ENCODE peak calls at places on chromosomes 6 and 20, in five cellular contexts. One of them, this sample, is unnamed.

GRCh38 chr20:57222631-57222950 is 43.9 kb downstream of the BMP7 start:
- DNase-seq in endothelial cell of umbilical vein: no peak
- DNase-seq in spleen: no peak
- DNase-seq in upper lobe of left lung: no peak
- DNase-seq in prostate gland: no peak
- DNase-seq in this sample: no peak

GRCh38 chr6:100230976-100231316 is 233.8 kb downstream of the SIM1 start:
- DNase-seq in endothelial cell of umbilical vein: peak
- DNase-seq in spleen: no peak
- DNase-seq in upper lobe of left lung: no peak
- DNase-seq in prostate gland: no peak
- DNase-seq in this sample: no peak

GRCh38 chr20:313948-314347 is 11.4 kb upstream of the SOX12 start:
- DNase-seq in endothelial cell of umbilical vein: peak
- DNase-seq in spleen: no peak
- DNase-seq in upper lobe of left lung: no peak
- DNase-seq in prostate gland: no peak
- DNase-seq in this sample: no peak

GRCh38 chr20:58277578-58278344 is 31.8 kb upstream of the RAB22A start:
- DNase-seq in endothelial cell of umbilical vein: no peak
- DNase-seq in spleen: no peak
- DNase-seq in upper lobe of left lung: no peak
- DNase-seq in prostate gland: no peak
- DNase-seq in this sample: no peak

GRCh38 chr6:2632943-2633584 is 117.7 kb downstream of the MYLK4 start:
- DNase-seq in endothelial cell of umbilical vein: no peak
- DNase-seq in spleen: no peak
- DNase-seq in upper lobe of left lung: no peak
- DNase-seq in prostate gland: no peak
- DNase-seq in this sample: no peak

GRCh38 chr6:108874470-108875160 is 26.4 kb downstream of the ARMC2 start:
- DNase-seq in endothelial cell of umbilical vein: peak
- DNase-seq in spleen: no peak
- DNase-seq in upper lobe of left lung: peak
- DNase-seq in prostate gland: no peak
- DNase-seq in this sample: no peak

GRCh38 chr20:37498066-37498702 is 22.9 kb upstream of the NNAT start:
- DNase-seq in endothelial cell of umbilical vein: no peak
- DNase-seq in spleen: no peak
- DNase-seq in upper lobe of left lung: no peak
- DNase-seq in prostate gland: no peak
- DNase-seq in this sample: no peak

GRCh38 chr20:18256440-18257090 is 31.8 kb upstream of the ZNF133 start:
- DNase-seq in endothelial cell of umbilical vein: no peak
- DNase-seq in spleen: no peak
- DNase-seq in upper lobe of left lung: no peak
- DNase-seq in prostate gland: no peak
- DNase-seq in this sample: no peak

GRCh38 chr6:45966340-45966739 is 49.3 kb downstream of the CLIC5 start:
- DNase-seq in endothelial cell of umbilical vein: no peak
- DNase-seq in spleen: no peak
- DNase-seq in upper lobe of left lung: no peak
- DNase-seq in prostate gland: no peak
- DNase-seq in this sample: no peak

GRCh38 chr6:31510007-31510406 is 12.1 kb downstream of the MICB start:
- DNase-seq in endothelial cell of umbilical vein: no peak
- DNase-seq in spleen: no peak
- DNase-seq in upper lobe of left lung: no peak
- DNase-seq in prostate gland: no peak
- DNase-seq in this sample: no peak

GRCh38 chr6:128138694-128139093 is 237.8 kb upstream of the THEMIS start:
- DNase-seq in endothelial cell of umbilical vein: no peak
- DNase-seq in spleen: no peak
- DNase-seq in upper lobe of left lung: no peak
- DNase-seq in prostate gland: no peak
- DNase-seq in this sample: no peak
- TF ChIP-seq POLR2AphosphoS5 in endothelial cell of umbilical vein: no peak
- TF ChIP-seq POLR2AphosphoS5 in spleen: no peak
- TF ChIP-seq POLR2AphosphoS5 in upper lobe of left lung: no peak
- TF ChIP-seq POLR2AphosphoS5 in prostate gland: no peak
- TF ChIP-seq POLR2AphosphoS5 in this sample: no peak

DNA sequence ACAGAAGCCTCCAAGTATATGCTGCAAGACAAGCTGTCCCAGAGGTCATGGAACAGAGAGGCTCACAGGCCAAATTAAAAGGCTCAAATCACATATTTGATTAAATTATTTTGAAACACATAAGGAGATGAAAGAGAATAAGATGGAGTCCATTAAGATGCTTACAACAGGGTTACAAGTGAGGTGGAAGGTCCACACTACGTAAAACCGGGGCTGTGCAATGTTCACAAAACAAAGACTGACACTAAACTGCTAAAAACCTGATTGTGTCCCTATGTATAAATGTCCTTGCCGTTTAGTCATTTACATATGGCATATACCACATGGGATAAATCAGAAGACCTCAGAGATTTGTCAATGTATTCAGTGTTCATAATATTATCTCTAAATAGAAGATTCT is 51.7 kb upstream of the RIPOR2 start:
- DNase-seq in endothelial cell of umbilical vein: no peak
- DNase-seq in spleen: no peak
- DNase-seq in upper lobe of left lung: no peak
- DNase-seq in prostate gland: no peak
- DNase-seq in this sample: no peak
- H3K27ac ChIP-seq in endothelial cell of umbilical vein: no peak
- H3K27ac ChIP-seq in spleen: no peak
- H3K27ac ChIP-seq in upper lobe of left lung: no peak
- H3K27ac ChIP-seq in prostate gland: no peak
- H3K27ac ChIP-seq in this sample: no peak

GRCh38 chr6:47772993-47773392 is 8.8 kb upstream of the OPN5 start:
- DNase-seq in endothelial cell of umbilical vein: no peak
- DNase-seq in spleen: no peak
- DNase-seq in upper lobe of left lung: no peak
- DNase-seq in prostate gland: no peak
- DNase-seq in this sample: no peak

GRCh38 chr6:47769951-47770350 is 11.9 kb upstream of the OPN5 start:
- DNase-seq in endothelial cell of umbilical vein: no peak
- DNase-seq in spleen: no peak
- DNase-seq in upper lobe of left lung: no peak
- DNase-seq in prostate gland: no peak
- DNase-seq in this sample: no peak

GRCh38 chr6:47766445-47766844 is 15.4 kb upstream of the OPN5 start:
- DNase-seq in endothelial cell of umbilical vein: no peak
- DNase-seq in spleen: no peak
- DNase-seq in upper lobe of left lung: no peak
- DNase-seq in prostate gland: no peak
- DNase-seq in this sample: no peak

GRCh38 chr6:47767102-47767501 is 14.7 kb upstream of the OPN5 start:
- DNase-seq in endothelial cell of umbilical vein: no peak
- DNase-seq in spleen: no peak
- DNase-seq in upper lobe of left lung: no peak
- DNase-seq in prostate gland: no peak
- DNase-seq in this sample: no peak

GRCh38 chr6:47772359-47772758 is 9.5 kb upstream of the OPN5 start:
- DNase-seq in endothelial cell of umbilical vein: no peak
- DNase-seq in spleen: no peak
- DNase-seq in upper lobe of left lung: no peak
- DNase-seq in prostate gland: no peak
- DNase-seq in this sample: no peak
- TF ChIP-seq POLR2A in endothelial cell of umbilical vein: no peak
- TF ChIP-seq POLR2A in spleen: no peak
- TF ChIP-seq POLR2A in upper lobe of left lung: no peak
- TF ChIP-seq POLR2A in prostate gland: no peak
- TF ChIP-seq POLR2A in this sample: no peak

DNA sequence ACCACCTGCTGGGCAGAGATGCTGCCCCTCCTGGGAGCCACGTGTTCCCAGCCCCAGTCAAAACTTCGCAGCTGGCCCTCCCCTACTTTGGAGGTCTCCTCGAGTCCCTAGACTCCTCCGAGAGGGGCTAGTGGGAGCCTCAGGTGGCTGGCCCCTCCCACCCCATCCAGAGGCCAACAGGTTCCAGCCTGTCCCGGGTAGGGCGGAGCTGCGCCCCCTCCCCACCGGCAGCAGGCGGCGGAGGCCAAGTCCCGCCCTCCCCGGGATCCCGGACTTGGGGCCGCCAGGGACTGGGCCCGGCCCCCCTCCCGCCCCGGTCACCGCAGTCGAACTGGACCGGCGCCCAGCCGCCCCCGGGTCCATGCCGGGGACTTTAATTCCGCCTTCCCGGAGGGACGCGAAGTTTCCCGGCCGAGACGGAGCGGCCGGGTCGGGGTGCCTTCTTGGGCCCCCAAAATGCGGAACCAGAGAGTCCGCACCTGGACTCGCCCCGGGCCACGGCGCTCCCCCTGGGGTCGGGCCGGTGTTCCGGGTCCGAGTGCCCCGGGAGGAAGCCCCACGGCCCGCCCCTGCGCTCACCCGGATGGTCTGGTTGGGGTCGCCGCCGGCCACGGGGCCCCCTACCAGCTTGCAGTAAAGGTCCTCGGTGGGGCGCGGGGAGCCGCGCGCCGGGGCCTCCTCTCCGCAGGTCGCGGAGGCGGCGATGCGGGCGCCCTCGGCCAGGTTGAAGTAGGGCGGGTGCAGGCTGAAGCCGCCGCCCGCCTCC is 559 bp downstream of the LAMA5 start:
- DNase-seq in endothelial cell of umbilical vein: no peak
- DNase-seq in spleen: no peak
- DNase-seq in upper lobe of left lung: peak
- DNase-seq in prostate gland: peak
- DNase-seq in this sample: no peak
- TF ChIP-seq POLR2AphosphoS5 in endothelial cell of umbilical vein: no peak
- TF ChIP-seq POLR2AphosphoS5 in spleen: peak
- TF ChIP-seq POLR2AphosphoS5 in upper lobe of left lung: no peak
- TF ChIP-seq POLR2AphosphoS5 in prostate gland: peak
- TF ChIP-seq POLR2AphosphoS5 in this sample: no peak

GRCh38 chr6:15264412-15264811 is 18.5 kb downstream of the JARID2 start:
- DNase-seq in endothelial cell of umbilical vein: no peak
- DNase-seq in spleen: no peak
- DNase-seq in upper lobe of left lung: no peak
- DNase-seq in prostate gland: no peak
- DNase-seq in this sample: no peak
- H3K27ac ChIP-seq in endothelial cell of umbilical vein: no peak
- H3K27ac ChIP-seq in spleen: no peak
- H3K27ac ChIP-seq in upper lobe of left lung: no peak
- H3K27ac ChIP-seq in prostate gland: no peak
- H3K27ac ChIP-seq in this sample: no peak

GRCh38 chr6:32971581-32972352 is 3.4 kb downstream of the BRD2 start:
- DNase-seq in endothelial cell of umbilical vein: peak
- DNase-seq in spleen: peak
- DNase-seq in upper lobe of left lung: peak
- DNase-seq in prostate gland: peak
- DNase-seq in this sample: peak
- TF ChIP-seq POLR2A in endothelial cell of umbilical vein: peak
- TF ChIP-seq POLR2A in spleen: peak
- TF ChIP-seq POLR2A in upper lobe of left lung: peak
- TF ChIP-seq POLR2A in prostate gland: peak
- TF ChIP-seq POLR2A in this sample: peak

GRCh38 chr6:57307850-57308249 is 9.6 kb upstream of the PRIM2 start:
- DNase-seq in endothelial cell of umbilical vein: no peak
- DNase-seq in spleen: no peak
- DNase-seq in upper lobe of left lung: no peak
- DNase-seq in prostate gland: no peak
- DNase-seq in this sample: no peak

GRCh38 chr6:57303931-57304681 is 13.3 kb upstream of the PRIM2 start:
- DNase-seq in endothelial cell of umbilical vein: no peak
- DNase-seq in spleen: no peak
- DNase-seq in upper lobe of left lung: no peak
- DNase-seq in prostate gland: no peak
- DNase-seq in this sample: no peak

GRCh38 chr6:57306273-57306672 is 11.2 kb upstream of the PRIM2 start:
- DNase-seq in endothelial cell of umbilical vein: no peak
- DNase-seq in spleen: no peak
- DNase-seq in upper lobe of left lung: no peak
- DNase-seq in prostate gland: no peak
- DNase-seq in this sample: no peak

GRCh38 chr6:57305112-57305511 is 12.3 kb upstream of the PRIM2 start:
- DNase-seq in endothelial cell of umbilical vein: no peak
- DNase-seq in spleen: no peak
- DNase-seq in upper lobe of left lung: no peak
- DNase-seq in prostate gland: no peak
- DNase-seq in this sample: no peak

GRCh38 chr6:57305754-57306153 is 11.7 kb upstream of the PRIM2 start:
- DNase-seq in endothelial cell of umbilical vein: no peak
- DNase-seq in spleen: no peak
- DNase-seq in upper lobe of left lung: no peak
- DNase-seq in prostate gland: no peak
- DNase-seq in this sample: no peak
- TF ChIP-seq POLR2AphosphoS5 in endothelial cell of umbilical vein: no peak
- TF ChIP-seq POLR2AphosphoS5 in spleen: no peak
- TF ChIP-seq POLR2AphosphoS5 in upper lobe of left lung: no peak
- TF ChIP-seq POLR2AphosphoS5 in prostate gland: no peak
- TF ChIP-seq POLR2AphosphoS5 in this sample: no peak

GRCh38 chr6:4778086-4778485 is 1.9 kb downstream of the CDYL start:
- DNase-seq in endothelial cell of umbilical vein: no peak
- DNase-seq in spleen: no peak
- DNase-seq in upper lobe of left lung: no peak
- DNase-seq in prostate gland: no peak
- DNase-seq in this sample: no peak

GRCh38 chr6:4776967-4777925 is 1.0 kb downstream of the CDYL start:
- DNase-seq in endothelial cell of umbilical vein: peak
- DNase-seq in spleen: no peak
- DNase-seq in upper lobe of left lung: peak
- DNase-seq in prostate gland: peak
- DNase-seq in this sample: no peak

GRCh38 chr6:4774715-4775590 is 1.3 kb upstream of the CDYL start:
- DNase-seq in endothelial cell of umbilical vein: peak
- DNase-seq in spleen: no peak
- DNase-seq in upper lobe of left lung: peak
- DNase-seq in prostate gland: peak
- DNase-seq in this sample: peak

GRCh38 chr6:4775591-4776492 is at the start of gene CDYL:
- DNase-seq in endothelial cell of umbilical vein: peak
- DNase-seq in spleen: peak
- DNase-seq in upper lobe of left lung: peak
- DNase-seq in prostate gland: peak
- DNase-seq in this sample: peak

DNA sequence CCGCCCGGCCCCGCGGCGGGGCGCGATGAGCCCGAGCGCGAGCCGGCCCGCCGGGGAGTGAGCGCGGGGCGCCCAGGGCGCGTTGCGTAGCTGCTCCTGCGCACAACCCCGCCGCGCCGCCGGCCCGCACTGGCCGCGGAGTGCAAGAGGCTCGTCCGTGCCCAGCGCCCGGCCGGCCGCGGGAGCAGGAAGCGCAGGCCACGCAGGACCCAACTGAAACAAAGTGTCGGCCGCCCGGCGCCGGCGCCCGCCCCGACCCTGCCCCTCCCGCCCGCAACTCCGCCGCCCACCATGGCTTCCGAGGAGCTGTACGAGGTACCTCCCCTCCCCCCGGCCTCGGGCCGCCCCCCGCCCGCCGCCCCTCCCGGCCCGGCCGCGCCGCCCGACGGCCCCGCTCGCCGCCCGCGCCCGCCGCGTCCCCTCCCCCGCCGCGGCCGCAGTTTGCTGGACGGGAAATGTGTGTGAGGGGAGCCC is 326 bp downstream of the CDYL start:
- DNase-seq in endothelial cell of umbilical vein: peak
- DNase-seq in spleen: no peak
- DNase-seq in upper lobe of left lung: peak
- DNase-seq in prostate gland: no peak
- DNase-seq in this sample: no peak
- H3K27ac ChIP-seq in endothelial cell of umbilical vein: no peak
- H3K27ac ChIP-seq in spleen: no peak
- H3K27ac ChIP-seq in upper lobe of left lung: peak
- H3K27ac ChIP-seq in prostate gland: peak
- H3K27ac ChIP-seq in this sample: peak